ENCODE peak calls at places on chromosomes 6 and 20, in five cellular contexts. One of them, this sample, is unnamed.
A peak's percentile ranks its signal among the peaks of the same experiment; 100 is the strongest.

GRCh38 chr6:36362551-36363389 is 24.7 kb downstream of the ETV7 start:
- DNase-seq in naive thymus-derived CD8-positive, alpha-beta T cell: no peak
- DNase-seq in iris pigment epithelial cell: peak; percentile 33
- DNase-seq in midbrain: no peak
- DNase-seq in putamen: no peak
- DNase-seq in this sample: no peak

GRCh38 chr6:139172151-139172550 is 37.3 kb downstream of the HECA start:
- DNase-seq in midbrain: no peak
- DNase-seq in iris pigment epithelial cell: no peak
- DNase-seq in naive thymus-derived CD8-positive, alpha-beta T cell: no peak
- DNase-seq in putamen: no peak
- DNase-seq in this sample: no peak

GRCh38 chr6:113585246-113585645 is 271.9 kb upstream of the MARCKS start:
- DNase-seq in naive thymus-derived CD8-positive, alpha-beta T cell: no peak
- DNase-seq in putamen: no peak
- DNase-seq in iris pigment epithelial cell: peak; percentile 47
- DNase-seq in midbrain: no peak
- DNase-seq in this sample: no peak

GRCh38 chr6:16402501-16402900 is 164.1 kb downstream of the GMPR start:
- DNase-seq in naive thymus-derived CD8-positive, alpha-beta T cell: no peak
- DNase-seq in midbrain: no peak
- DNase-seq in putamen: no peak
- DNase-seq in iris pigment epithelial cell: no peak
- DNase-seq in this sample: no peak

GRCh38 chr6:4055420-4056041 is 23.4 kb downstream of the FAM217A start:
- DNase-seq in putamen: peak; percentile 32
- DNase-seq in iris pigment epithelial cell: peak; percentile 94
- DNase-seq in midbrain: peak; percentile 52
- DNase-seq in naive thymus-derived CD8-positive, alpha-beta T cell: no peak
- DNase-seq in this sample: no peak

GRCh38 chr20:46307139-46307998 is 929 bp downstream of the CDH22 start:
- DNase-seq in midbrain: peak; percentile 11
- DNase-seq in iris pigment epithelial cell: peak; percentile 49
- DNase-seq in putamen: peak; percentile 36
- DNase-seq in naive thymus-derived CD8-positive, alpha-beta T cell: peak; percentile 75
- DNase-seq in this sample: peak; percentile 39

GRCh38 chr6:159085396-159085895 is 40.7 kb upstream of the TAGAP start:
- DNase-seq in midbrain: no peak
- DNase-seq in iris pigment epithelial cell: no peak
- DNase-seq in putamen: no peak
- DNase-seq in naive thymus-derived CD8-positive, alpha-beta T cell: no peak
- DNase-seq in this sample: no peak

GRCh38 chr20:57392512-57393271 is 1.5 kb downstream of the RBM38 start:
- DNase-seq in naive thymus-derived CD8-positive, alpha-beta T cell: peak; percentile 82
- DNase-seq in midbrain: peak; percentile 8
- DNase-seq in putamen: no peak
- DNase-seq in iris pigment epithelial cell: no peak
- DNase-seq in this sample: no peak

GRCh38 chr20:58075980-58076749 is 152.3 kb downstream of the ANKRD60 start:
- DNase-seq in iris pigment epithelial cell: no peak
- DNase-seq in midbrain: no peak
- DNase-seq in putamen: no peak
- DNase-seq in naive thymus-derived CD8-positive, alpha-beta T cell: no peak
- DNase-seq in this sample: no peak

GRCh38 chr6:46053034-46053933 is 37.6 kb upstream of the CLIC5 start:
- DNase-seq in putamen: no peak
- DNase-seq in naive thymus-derived CD8-positive, alpha-beta T cell: no peak
- DNase-seq in midbrain: no peak
- DNase-seq in iris pigment epithelial cell: peak; percentile 2
- DNase-seq in this sample: no peak

GRCh38 chr20:54510546-54511129 is 35.2 kb downstream of the DOK5 start:
- DNase-seq in midbrain: no peak
- DNase-seq in iris pigment epithelial cell: no peak
- DNase-seq in putamen: no peak
- DNase-seq in naive thymus-derived CD8-positive, alpha-beta T cell: no peak
- DNase-seq in this sample: no peak

GRCh38 chr6:31578461-31579118 is 3.2 kb downstream of the TNF start:
- DNase-seq in midbrain: no peak
- DNase-seq in iris pigment epithelial cell: no peak
- DNase-seq in putamen: no peak
- DNase-seq in naive thymus-derived CD8-positive, alpha-beta T cell: no peak
- DNase-seq in this sample: no peak

GRCh38 chr6:40355532-40355931 is 231.6 kb downstream of the LRFN2 start:
- DNase-seq in naive thymus-derived CD8-positive, alpha-beta T cell: no peak
- DNase-seq in midbrain: no peak
- DNase-seq in iris pigment epithelial cell: no peak
- DNase-seq in putamen: no peak
- DNase-seq in this sample: no peak

GRCh38 chr20:50288128-50288623 is 97.5 kb downstream of the CEBPB start:
- DNase-seq in iris pigment epithelial cell: no peak
- DNase-seq in naive thymus-derived CD8-positive, alpha-beta T cell: no peak
- DNase-seq in putamen: no peak
- DNase-seq in midbrain: no peak
- DNase-seq in this sample: no peak

GRCh38 chr20:61271273-61272221 is 19.5 kb downstream of the CDH4 start:
- DNase-seq in putamen: no peak
- DNase-seq in iris pigment epithelial cell: no peak
- DNase-seq in naive thymus-derived CD8-positive, alpha-beta T cell: no peak
- DNase-seq in midbrain: peak; percentile 74
- DNase-seq in this sample: no peak

GRCh38 chr6:118650500-118651281 is 700 bp downstream of the CEP85L start:
- DNase-seq in midbrain: no peak
- DNase-seq in naive thymus-derived CD8-positive, alpha-beta T cell: peak; percentile 44
- DNase-seq in iris pigment epithelial cell: peak; percentile 64
- DNase-seq in putamen: peak; percentile 29
- DNase-seq in this sample: no peak

GRCh38 chr20:17710379-17711305 is 10.9 kb downstream of the BANF2 start:
- DNase-seq in putamen: no peak
- DNase-seq in midbrain: no peak
- DNase-seq in iris pigment epithelial cell: peak; percentile 12
- DNase-seq in naive thymus-derived CD8-positive, alpha-beta T cell: no peak
- DNase-seq in this sample: no peak

GRCh38 chr20:19552144-19552895 is 205.7 kb upstream of the RIN2 start:
- DNase-seq in midbrain: no peak
- DNase-seq in iris pigment epithelial cell: no peak
- DNase-seq in naive thymus-derived CD8-positive, alpha-beta T cell: no peak
- DNase-seq in putamen: no peak
- DNase-seq in this sample: no peak

GRCh38 chr6:1597121-1597744 is 12.5 kb upstream of the FOXC1 start:
- DNase-seq in naive thymus-derived CD8-positive, alpha-beta T cell: no peak
- DNase-seq in putamen: no peak
- DNase-seq in midbrain: no peak
- DNase-seq in iris pigment epithelial cell: no peak
- DNase-seq in this sample: no peak

GRCh38 chr20:62073323-62073722 is 7.6 kb upstream of the TAF4 start:
- DNase-seq in putamen: no peak
- DNase-seq in naive thymus-derived CD8-positive, alpha-beta T cell: no peak
- DNase-seq in midbrain: no peak
- DNase-seq in iris pigment epithelial cell: no peak
- DNase-seq in this sample: no peak

GRCh38 chr20:63652192-63652980 is 838 bp downstream of the STMN3 start:
- DNase-seq in midbrain: no peak
- DNase-seq in putamen: no peak
- DNase-seq in iris pigment epithelial cell: no peak
- DNase-seq in naive thymus-derived CD8-positive, alpha-beta T cell: peak; percentile 64
- DNase-seq in this sample: peak; percentile 52

GRCh38 chr6:89368107-89368506 is 15.6 kb upstream of the UBE2J1 start:
- DNase-seq in putamen: no peak
- DNase-seq in midbrain: peak; percentile 64
- DNase-seq in iris pigment epithelial cell: peak; percentile 53
- DNase-seq in naive thymus-derived CD8-positive, alpha-beta T cell: peak; percentile 48
- DNase-seq in this sample: peak; percentile 49

GRCh38 chr6:82646231-82646615 is 282.6 kb downstream of the TPBG start:
- DNase-seq in iris pigment epithelial cell: no peak
- DNase-seq in putamen: no peak
- DNase-seq in naive thymus-derived CD8-positive, alpha-beta T cell: no peak
- DNase-seq in midbrain: no peak
- DNase-seq in this sample: no peak

GRCh38 chr6:44932651-44933091 is 395.5 kb upstream of the RUNX2 start:
- DNase-seq in putamen: no peak
- DNase-seq in naive thymus-derived CD8-positive, alpha-beta T cell: peak; percentile 63
- DNase-seq in midbrain: no peak
- DNase-seq in iris pigment epithelial cell: no peak
- DNase-seq in this sample: no peak